ENCODE peak calls at places on chromosome 22, in eight cellular contexts. V is heart right ventricle; R is astrocyte of the spinal cord; H is M059J; U is foreskin fibroblast; D is HTR-8/SVneo; B is CD8-positive, alpha-beta memory T cell; G is stimulated activated CD4-positive, alpha-beta T cell treated with anti-CD3 and anti-CD28 coated beads, Interleukin-4, amount 100 ng/mL, for 48 hours. J is an unnamed sample.

GRCh38 chr22:19446603-19447387 is 716 bp downstream of the C22orf39 start:
- DNase-seq in V (no peak), R (no peak), H (no peak), U (no peak), D (peak; percentile 20), B (no peak), G (no peak), J (no peak)

GRCh38 chr22:28977481-28977971 is 84.1 kb downstream of the C22orf31 start:
- DNase-seq in V (no peak), R (peak; percentile 72), H (peak; percentile 44), U (no peak), D (no peak), B (no peak), G (no peak), J (peak; percentile 22)

GRCh38 chr22:36858966-36859365 is 1.8 kb upstream of the NCF4 start:
- DNase-seq in V (no peak), R (no peak), H (no peak), U (no peak), D (no peak), B (no peak), G (no peak), J (no peak)

GRCh38 chr22:45905924-45906865 is 70.8 kb downstream of the WNT7B start:
- DNase-seq in V (peak; percentile 44), R (peak; percentile 43), H (no peak), U (peak; percentile 65), D (no peak), B (no peak), G (no peak), J (peak; percentile 83)

GRCh38 chr22:37137131-37137530 is 12.6 kb downstream of the IL2RB start:
- DNase-seq in V (no peak), R (no peak), H (no peak), U (no peak), D (no peak), B (no peak), G (no peak), J (no peak)

GRCh38 chr22:19824197-19825015 is 30.3 kb downstream of the GNB1L start:
- DNase-seq in V (no peak), R (no peak), H (no peak), U (no peak), D (no peak), B (no peak), G (no peak), J (peak; percentile 2)

GRCh38 chr22:48891688-48892380 is 935.8 kb downstream of the BRD1 start:
- DNase-seq in V (no peak), R (no peak), H (no peak), U (no peak), D (no peak), B (no peak), G (no peak), J (no peak)

GRCh38 chr22:50498322-50498861 is 9.1 kb downstream of the LMF2 start:
- DNase-seq in V (no peak), R (peak; percentile 56), H (peak; percentile 62), U (peak; percentile 29), D (peak; percentile 70), B (peak; percentile 35), G (peak; percentile 59), J (peak; percentile 72)

GRCh38 chr22:24327827-24328226 is 57.2 kb downstream of the SPECC1L start:
- DNase-seq in V (no peak), R (no peak), H (no peak), U (no peak), D (no peak), B (no peak), G (no peak), J (no peak)

GRCh38 chr22:25134028-25134427 is 65.6 kb upstream of the CRYBB3 start:
- DNase-seq in V (no peak), R (no peak), H (no peak), U (no peak), D (no peak), B (no peak), G (no peak), J (no peak)

GRCh38 chr22:28934026-28934425 is 50.7 kb downstream of the ZNRF3 start:
- DNase-seq in V (no peak), R (no peak), H (no peak), U (no peak), D (no peak), B (no peak), G (no peak), J (no peak)

J was measured in GM03348.